ENCODE peak calls at places on chromosome 18, in eight cellular contexts. J is gastrocnemius medialis; Z is adrenal gland; K is H9; O is CD4-positive, alpha-beta T cell; Y is right lobe of liver; T is brain microvascular endothelial cell; L is foreskin fibroblast. B is an unnamed sample.

GRCh38 chr18:22475426-22476100 is 57.8 kb upstream of the CTAGE1 start:
- DNase-seq in J (no peak), Z (no peak), K (no peak), O (no peak), Y (no peak), T (no peak), L (no peak), B (no peak)

GRCh38 chr18:58966704-58967103 is 102.0 kb downstream of the ZNF532 start:
- DNase-seq in J (no peak), Z (no peak), K (no peak), O (no peak), Y (no peak), T (no peak), L (no peak), B (no peak)

GRCh38 chr18:58186258-58186948 is 142.4 kb downstream of the NEDD4L start:
- DNase-seq in J (no peak), Z (no peak), K (no peak), O (no peak), Y (no peak), T (peak; percentile 91), L (peak; percentile 71), B (no peak)

GRCh38 chr18:58845913-58846312 is 18.8 kb upstream of the ZNF532 start:
- DNase-seq in J (no peak), Z (no peak), K (no peak), O (no peak), Y (no peak), T (no peak), L (no peak), B (no peak)

GRCh38 chr18:48855422-48856377 is 95.1 kb downstream of the SMAD7 start:
- DNase-seq in J (no peak), Z (peak; percentile 38), K (no peak), O (no peak), Y (no peak), T (no peak), L (no peak), B (no peak)

GRCh38 chr18:50879302-50880107 is 587 bp downstream of the ME2 start:
- DNase-seq in J (no peak), Z (peak; percentile 48), K (peak; percentile 39), O (no peak), Y (peak; percentile 58), T (peak; percentile 42), L (peak; percentile 26), B (peak; percentile 46)

GRCh38 chr18:75439356-75439755 is 11.9 kb upstream of the SMIM21 start:
- DNase-seq in J (no peak), Z (no peak), K (no peak), O (no peak), Y (no peak), T (no peak), L (no peak), B (no peak)

GRCh38 chr18:21897811-21898210 is 157.2 kb downstream of the MIB1 start:
- DNase-seq in J (no peak), Z (peak; percentile 43), K (peak; percentile 71), O (no peak), Y (no peak), T (peak; percentile 47), L (peak; percentile 6), B (no peak)

GRCh38 chr18:21194871-21195771 is 46.9 kb upstream of the GREB1L start:
- DNase-seq in J (no peak), Z (no peak), K (no peak), O (no peak), Y (no peak), T (no peak), L (peak; percentile 8), B (no peak)

GRCh38 chr18:702957-703659 is 9.3 kb downstream of the ENOSF1 start:
- DNase-seq in J (no peak), Z (no peak), K (no peak), O (no peak), Y (no peak), T (peak; percentile 28), L (peak; percentile 76), B (peak; percentile 63)

GRCh38 chr18:2104620-2105462 is 466.5 kb downstream of the METTL4 start:
- DNase-seq in J (no peak), Z (peak; percentile 59), K (peak; percentile 75), O (peak; percentile 11), Y (peak; percentile 38), T (peak; percentile 38), L (peak; percentile 12), B (peak; percentile 46)

GRCh38 chr18:79352432-79352831 is 43.3 kb upstream of the NFATC1 start:
- DNase-seq in J (no peak), Z (no peak), K (no peak), O (no peak), Y (no peak), T (no peak), L (no peak), B (no peak)

GRCh38 chr18:79354350-79354749 is 41.4 kb upstream of the NFATC1 start:
- DNase-seq in J (no peak), Z (no peak), K (no peak), O (no peak), Y (no peak), T (no peak), L (no peak), B (no peak)

GRCh38 chr18:79355433-79356335 is 40.0 kb upstream of the NFATC1 start:
- DNase-seq in J (no peak), Z (no peak), K (no peak), O (no peak), Y (no peak), T (no peak), L (no peak), B (no peak)

GRCh38 chr18:79356435-79356834 is 39.3 kb upstream of the NFATC1 start:
- DNase-seq in J (no peak), Z (no peak), K (no peak), O (no peak), Y (no peak), T (no peak), L (no peak), B (no peak)

DNA sequence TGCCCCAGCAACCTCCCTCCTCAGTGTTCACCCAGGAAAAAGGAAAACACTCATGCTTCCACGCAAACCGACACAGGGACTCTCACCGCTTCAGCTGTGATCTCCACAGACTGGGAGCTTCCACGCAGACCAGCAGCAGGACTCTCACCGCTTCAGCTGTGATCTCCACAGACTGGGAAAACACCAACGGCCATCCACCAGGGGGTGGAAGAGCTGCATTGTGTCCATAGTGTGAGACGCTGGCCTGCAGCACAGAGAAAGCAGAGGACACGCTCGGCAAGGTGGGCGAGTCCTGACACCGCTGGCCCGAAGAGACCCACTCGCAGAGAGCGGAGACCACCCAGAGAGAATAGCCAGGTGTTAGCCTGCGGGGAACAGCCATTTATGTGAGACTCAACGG is 42.5 kb upstream of the NFATC1 start:
- DNase-seq in J (no peak), Z (no peak), K (peak; percentile 65), O (no peak), Y (no peak), T (peak; percentile 27), L (no peak), B (no peak)
- TF ChIP-seq CTCF in J (no peak), Z (no peak), K (peak; percentile 60), O (no peak), Y (no peak), T (peak; percentile 71), L (peak; percentile 28), B (no peak)

DNA sequence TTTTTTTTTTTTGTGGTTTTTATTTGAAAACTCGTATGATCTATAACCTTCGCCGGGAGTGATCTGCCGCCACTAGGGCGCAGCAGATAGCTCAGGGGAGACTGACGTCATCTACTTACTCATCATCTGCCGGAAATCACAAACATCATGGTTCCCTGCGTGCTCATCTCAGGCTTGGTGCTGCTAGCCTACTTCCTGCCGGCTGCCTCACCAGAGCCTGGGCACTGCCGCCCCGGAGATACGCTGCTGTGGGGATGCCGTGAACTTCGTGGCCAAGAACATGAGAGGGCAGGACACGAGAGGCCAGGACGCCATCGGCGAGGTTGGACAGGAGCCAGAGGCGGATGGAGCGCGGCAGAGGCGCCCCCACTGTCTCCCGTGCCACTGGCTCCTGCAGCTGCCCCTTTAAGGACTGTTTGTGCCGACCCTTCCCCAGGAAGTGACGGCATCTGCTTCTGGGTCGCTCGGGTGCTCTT is 68.8 kb downstream of the DOK6 start:
- DNase-seq in J (no peak), Z (no peak), K (peak; percentile 63), O (peak; percentile 25), Y (no peak), T (no peak), L (no peak), B (no peak)
- TF ChIP-seq CTCF in J (no peak), Z (no peak), K (peak; percentile 79), O (peak; percentile 19), Y (peak; percentile 27), T (peak; percentile 39), L (no peak), B (no peak)

GRCh38 chr18:52422985-52423601 is 83.1 kb downstream of the DCC start:
- DNase-seq in J (no peak), Z (no peak), K (no peak), O (no peak), Y (no peak), T (no peak), L (no peak), B (no peak)
- TF ChIP-seq CTCF in J (no peak), Z (no peak), K (peak; percentile 52), O (no peak), Y (no peak), T (no peak), L (no peak), B (no peak)

DNA sequence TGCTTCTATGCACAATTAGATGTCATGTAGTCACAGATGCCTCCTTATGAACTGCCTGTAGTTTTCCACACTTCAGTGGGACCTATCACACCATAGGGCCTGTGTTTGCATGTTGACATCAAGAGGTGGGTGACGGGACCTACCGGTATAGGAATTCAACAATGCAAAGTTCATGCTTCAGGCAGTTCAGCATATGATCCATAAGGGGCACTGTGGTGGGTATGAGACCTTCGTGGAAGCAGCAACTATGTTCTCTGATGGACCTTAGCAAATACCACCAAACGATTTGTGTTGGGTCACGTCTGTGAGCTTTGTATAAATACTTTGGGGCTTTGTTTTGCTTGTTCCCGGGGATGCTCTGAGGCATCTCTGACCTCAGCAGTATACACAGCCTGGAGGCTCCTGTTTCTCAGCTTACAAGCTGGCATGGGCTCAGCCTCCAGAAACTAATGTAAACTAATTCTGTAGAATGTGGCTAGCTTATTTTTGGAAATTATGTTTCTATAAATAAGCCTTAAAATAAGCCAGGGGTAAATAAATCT is 111.6 kb downstream of the DTNA start:
- DNase-seq in J (no peak), Z (no peak), K (no peak), O (no peak), Y (no peak), T (no peak), L (no peak), B (no peak)
- TF ChIP-seq CTCF in J (no peak), Z (no peak), K (peak; percentile 37), O (no peak), Y (no peak), T (peak; percentile 33), L (no peak), B (no peak)

GRCh38 chr18:55475916-55476315 is 112.1 kb downstream of the TCF4 start:
- DNase-seq in J (no peak), Z (no peak), K (no peak), O (no peak), Y (no peak), T (no peak), L (no peak), B (no peak)

GRCh38 chr18:55475467-55475866 is 112.5 kb downstream of the TCF4 start:
- DNase-seq in J (no peak), Z (no peak), K (no peak), O (no peak), Y (no peak), T (no peak), L (no peak), B (no peak)

GRCh38 chr18:55478301-55478660 is 109.7 kb downstream of the TCF4 start:
- DNase-seq in J (no peak), Z (no peak), K (no peak), O (no peak), Y (no peak), T (no peak), L (no peak), B (no peak)

GRCh38 chr18:55479656-55480420 is 108.2 kb downstream of the TCF4 start:
- DNase-seq in J (no peak), Z (no peak), K (no peak), O (no peak), Y (no peak), T (no peak), L (no peak), B (no peak)

GRCh38 chr18:55477537-55478300 is 110.3 kb downstream of the TCF4 start:
- DNase-seq in J (peak; percentile 48), Z (peak; percentile 54), K (no peak), O (no peak), Y (peak; percentile 27), T (no peak), L (no peak), B (no peak)
- TF ChIP-seq CTCF in J (peak; percentile 51), Z (no peak), K (peak; percentile 25), O (no peak), Y (peak; percentile 27), T (no peak), L (no peak), B (peak; percentile 19)

B was measured in CD14-positive monocyte.